ENCODE peak calls at places on chromosome 6, in four cellular contexts. M is heart left ventricle, K is spleen, U is aorta. X is an unnamed sample. For H3K36me3, the result is how much of the 10 kb centered on the place peaks cover.

GRCh38 chr6:112021911-112022310 is 32.0 kb upstream of the CCN6 start:
- DNase-seq in U (no peak), M (no peak), K (no peak), X (no peak)

GRCh38 chr6:45479834-45480696 is 102.3 kb upstream of the SUPT3H start:
- DNase-seq in M (no peak), K (no peak), U (no peak), X (no peak)

GRCh38 chr6:99611148-99611547 is 4.5 kb downstream of the PRDM13 start:
- DNase-seq in U (no peak), K (no peak), M (no peak), X (no peak)

GRCh38 chr6:37106982-37107453 is 62.9 kb upstream of the PIM1 start:
- DNase-seq in U (no peak), M (no peak), K (no peak), X (peak)

GRCh38 chr6:106084106-106084963 is 1.8 kb upstream of the PRDM1 start:
- DNase-seq in K (no peak), U (no peak), M (no peak), X (peak)

GRCh38 chr6:166087246-166087645 is 80.4 kb downstream of the TBXT start:
- DNase-seq in U (no peak), K (no peak), M (no peak), X (no peak)

GRCh38 chr6:154252676-154253075 is 103.9 kb downstream of the IPCEF1 start:
- DNase-seq in K (no peak), U (no peak), M (no peak), X (no peak)

GRCh38 chr6:34922177-34922663 is 33.2 kb downstream of the ANKS1A start:
- DNase-seq in U (no peak), K (no peak), M (no peak), X (no peak)

GRCh38 chr6:116328528-116328903 is 42.2 kb upstream of the DSE start:
- DNase-seq in K (no peak), U (no peak), M (no peak), X (no peak)

GRCh38 chr6:109793793-109794192 is 102.7 kb downstream of the FIG4 start:
- DNase-seq in K (no peak), M (peak), U (no peak), X (peak)

GRCh38 chr6:131629656-131630055 is 1.6 kb upstream of the MED23 start:
- DNase-seq in M (no peak), U (no peak), K (no peak), X (no peak)

GRCh38 chr6:114064862-114065261 is 93.9 kb upstream of the HDAC2 start:
- DNase-seq in K (no peak), U (no peak), M (no peak), X (no peak)

GRCh38 chr6:52529311-52529710 is 47.5 kb downstream of the TRAM2 start:
- DNase-seq in M (no peak), K (no peak), U (no peak), X (no peak)

GRCh38 chr6:166743925-166744653 is 117.0 kb upstream of the RPS6KA2 start:
- DNase-seq in K (no peak), M (no peak), U (no peak), X (no peak)

GRCh38 chr6:66687611-66688140 is 980.6 kb upstream of the EYS start:
- DNase-seq in M (no peak), K (no peak), U (no peak), X (no peak)

GRCh38 chr6:21749754-21750153 is 156.2 kb downstream of the SOX4 start:
- DNase-seq in K (no peak), U (no peak), M (no peak), X (no peak)

GRCh38 chr6:57040011-57040410 is 6.5 kb upstream of the KIAA1586 start:
- DNase-seq in K (no peak), M (no peak), U (no peak), X (no peak)

GRCh38 chr6:70973591-70973990 is 16.7 kb upstream of the B3GAT2 start:
- DNase-seq in M (no peak), U (no peak), K (no peak), X (no peak)

GRCh38 chr6:136923116-136923953 is 1.2 kb downstream of the SLC35D3 start:
- DNase-seq in K (no peak), U (peak), M (no peak), X (no peak)

GRCh38 chr6:35724471-35724870 is 12.4 kb upstream of the ARMC12 start:
- DNase-seq in K (peak), M (no peak), U (no peak), X (no peak)

GRCh38 chr6:25541228-25541627 is 110.8 kb upstream of the SCGN start:
- DNase-seq in M (no peak), K (no peak), U (no peak), X (no peak)

GRCh38 chr6:41731561-41732086 is 3.8 kb downstream of the TFEB start:
- DNase-seq in M (no peak), U (peak), K (peak), X (no peak)

GRCh38 chr6:36118550-36119107 is 11.7 kb upstream of the MAPK13 start:
- DNase-seq in U (no peak), K (peak), M (no peak), X (peak)

GRCh38 chr6:35181313-35181932 is 32.3 kb upstream of the SCUBE3 start:
- DNase-seq in U (no peak), M (peak), K (no peak), X (peak)

GRCh38 chr6:151958332-151958731 is 150.8 kb downstream of the ESR1 start:
- DNase-seq in U (no peak), K (no peak), M (no peak), X (no peak)

GRCh38 chr6:34523441-34524206 is 32.5 kb downstream of the SPDEF start:
- DNase-seq in M (no peak), K (peak), U (peak), X (no peak)

GRCh38 chr6:138187156-138187555 is 25.4 kb downstream of the ARFGEF3 start:
- DNase-seq in M (no peak), K (no peak), U (no peak), X (no peak)

GRCh38 chr6:116266803-116267202 is 12.9 kb downstream of the TSPYL1 start:
- DNase-seq in M (no peak), U (no peak), K (no peak), X (no peak)

GRCh38 chr6:70312165-70312564 is 9.3 kb upstream of the COL9A1 start:
- DNase-seq in U (no peak), K (no peak), M (no peak), X (no peak)

GRCh38 chr6:102815207-102815606 is 1421.7 kb downstream of the GRIK2 start:
- DNase-seq in U (no peak), K (no peak), M (no peak), X (no peak)

GRCh38 chr6:128478230-128479047 is 42.0 kb downstream of the PTPRK start:
- DNase-seq in U (no peak), K (no peak), M (no peak), X (peak)

GRCh38 chr6:128474933-128475332 is 45.5 kb downstream of the PTPRK start:
- DNase-seq in M (no peak), K (no peak), U (no peak), X (no peak)

GRCh38 chr6:128482642-128483041 is 37.8 kb downstream of the PTPRK start:
- DNase-seq in U (no peak), M (no peak), K (no peak), X (no peak)

GRCh38 chr6:128479991-128480390 is 40.4 kb downstream of the PTPRK start:
- DNase-seq in U (no peak), M (no peak), K (no peak), X (no peak)

DNA sequence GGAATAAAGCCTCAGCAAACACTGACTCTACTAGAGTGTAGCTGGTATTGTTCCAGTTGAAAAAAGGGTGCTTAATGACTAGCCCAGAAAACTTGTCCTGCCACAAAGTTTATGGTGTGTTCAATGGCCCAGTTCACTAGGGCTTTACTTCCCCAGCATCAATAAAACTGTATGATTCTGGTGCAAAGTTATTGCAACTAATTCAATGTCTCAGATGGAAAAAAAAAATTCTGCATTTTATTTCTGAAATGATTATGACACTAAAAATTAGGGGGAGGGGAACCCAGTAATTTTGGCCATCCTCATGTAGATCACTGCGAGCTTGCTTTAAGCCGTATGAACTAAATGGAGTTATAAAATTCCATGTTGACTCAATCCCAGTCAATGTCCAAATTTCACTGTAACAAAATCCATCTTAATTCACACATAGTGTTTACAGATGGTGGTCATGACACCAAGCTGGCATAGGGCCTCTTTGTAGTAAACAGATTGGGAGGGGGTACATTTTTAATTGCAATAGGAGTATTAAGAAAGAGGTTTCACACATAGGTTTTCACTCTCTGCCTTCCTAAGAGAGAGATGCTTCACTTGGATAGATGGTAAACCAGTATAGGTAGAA is 41.2 kb downstream of the PTPRK start:
- DNase-seq in U (no peak), K (no peak), M (no peak), X (no peak)
- H3K27ac ChIP-seq in U (no peak), K (no peak), M (peak), X (peak)

DNA sequence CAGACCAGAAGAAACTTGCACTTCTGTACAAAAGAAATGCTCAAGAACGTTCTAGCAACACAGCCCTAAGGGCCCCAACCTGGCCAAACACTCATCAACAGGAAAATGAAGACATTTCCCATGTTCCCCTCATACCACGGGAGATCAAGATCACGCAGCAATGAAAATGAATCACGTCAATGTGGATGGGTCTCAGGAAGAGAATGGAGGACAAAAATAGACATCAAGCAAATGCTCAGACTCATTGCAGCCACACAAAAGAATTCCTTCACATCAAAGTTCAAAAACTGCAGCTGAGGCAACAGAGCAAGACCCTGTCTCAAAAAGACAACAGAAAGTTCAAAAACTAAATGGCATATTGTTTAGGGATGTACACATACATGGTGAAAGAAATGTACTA is 18.1 kb downstream of the ULBP3 start:
- DNase-seq in K (no peak), U (peak), M (no peak), X (no peak)
- H3K36me3 ChIP-seq in K (under half), U (under half), M (under half), X (under half)

GRCh38 chr6:867378-867777 is 174.4 kb upstream of the EXOC2 start:
- DNase-seq in M (no peak), K (no peak), U (no peak), X (peak)

GRCh38 chr6:872570-873125 is 179.7 kb upstream of the EXOC2 start:
- DNase-seq in K (no peak), U (no peak), M (no peak), X (peak)

GRCh38 chr6:875012-875411 is 182.1 kb upstream of the EXOC2 start:
- DNase-seq in K (no peak), M (no peak), U (no peak), X (no peak)

GRCh38 chr6:868212-868611 is 175.3 kb upstream of the EXOC2 start:
- DNase-seq in M (no peak), K (no peak), U (no peak), X (no peak)

DNA sequence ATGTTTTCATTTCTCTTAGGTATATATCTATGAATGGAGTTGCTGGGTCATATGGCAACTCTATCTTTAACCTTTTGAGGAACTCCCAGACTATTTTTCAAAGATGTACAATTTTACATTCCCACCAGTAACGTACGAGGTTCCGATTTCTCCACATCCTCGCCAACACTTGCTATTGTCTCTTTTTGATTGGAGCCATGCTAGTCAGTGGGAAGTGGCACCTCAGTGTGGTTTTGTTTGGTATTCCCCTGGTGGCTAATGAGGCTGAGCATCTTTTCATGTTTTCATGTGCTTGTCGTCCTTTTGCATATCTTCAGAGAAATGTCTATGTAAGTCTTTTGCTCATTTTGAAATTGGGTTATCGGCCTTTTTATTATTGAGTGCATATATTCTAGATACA is 178.6 kb upstream of the EXOC2 start:
- DNase-seq in M (no peak), U (no peak), K (no peak), X (no peak)
- H3K27ac ChIP-seq in M (no peak), U (no peak), K (no peak), X (no peak)

DNA sequence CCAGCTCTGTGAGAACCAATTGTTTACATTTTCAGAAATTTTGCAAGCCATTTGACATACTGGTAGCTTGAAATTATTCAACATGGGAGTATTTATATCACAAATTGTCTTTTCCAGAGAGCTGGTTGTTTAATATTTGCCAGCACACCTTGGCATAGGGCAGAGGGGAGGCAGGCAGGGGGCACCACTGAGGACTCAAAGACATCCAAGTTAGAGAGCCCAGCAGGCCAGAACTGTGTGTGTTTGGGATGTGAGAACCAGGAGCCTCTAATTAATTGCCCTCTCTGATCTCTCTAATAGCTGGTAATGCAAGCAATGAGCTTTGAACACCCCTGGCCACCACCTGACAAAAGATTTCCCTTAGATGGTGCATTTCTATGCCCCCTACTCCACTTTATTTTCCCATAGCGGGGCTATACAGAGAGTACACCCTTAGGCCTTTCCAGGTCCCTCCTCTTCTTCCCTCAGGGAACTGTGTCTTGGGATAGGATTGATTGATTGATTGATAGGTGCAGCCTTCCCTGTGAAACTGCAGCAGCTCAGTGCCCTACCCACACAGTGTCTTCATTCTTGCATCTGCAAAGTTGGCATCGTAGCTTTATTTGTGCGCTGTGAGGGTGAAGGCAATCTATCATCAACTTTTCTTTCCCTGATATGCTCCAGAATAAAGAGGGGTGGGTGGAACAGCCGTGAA is 29.2 kb downstream of the MOCS1 start:
- DNase-seq in K (no peak), U (no peak), M (no peak), X (no peak)
- H3K36me3 ChIP-seq in K (under half), U (under half), M (under half), X (under half)

GRCh38 chr6:140462495-140463311 is 1088.3 kb upstream of the CITED2 start:
- DNase-seq in K (no peak), M (no peak), U (no peak), X (peak)

GRCh38 chr6:140460267-140460666 is 1085.8 kb upstream of the CITED2 start:
- DNase-seq in M (no peak), U (no peak), K (no peak), X (peak)

GRCh38 chr6:140463312-140463710 is 1088.9 kb upstream of the CITED2 start:
- DNase-seq in M (no peak), K (no peak), U (no peak), X (no peak)

GRCh38 chr6:140464720-140465119 is 1090.3 kb upstream of the CITED2 start:
- DNase-seq in M (no peak), U (no peak), K (no peak), X (no peak)
- H3K27ac ChIP-seq in M (no peak), U (no peak), K (no peak), X (no peak)

GRCh38 chr6:30200551-30201281 is 12.5 kb downstream of the TRIM26 start:
- DNase-seq in M (no peak), K (no peak), U (no peak), X (peak)
- H3K36me3 ChIP-seq in M (half or more), K (under half), U (under half), X (under half)

X was measured in small intestine.